ENCODE peak calls at places on chromosome 10, in nine cellular contexts. L is neural progenitor cell, U is hepatocyte, G is PC-3, R is OCI-LY7, M is GM23338, Q is SK-N-SH, H is HCT116, Z is MM.1S. Y is an unnamed sample.

GRCh38 chr10:112959207-112959838 is 9.3 kb downstream of the TCF7L2 start:
- DNase-seq in L (peak; percentile 25), U (peak; percentile 28), G (peak; percentile 90), R (no peak), M (no peak), Q (no peak), H (peak; percentile 82), Z (no peak), Y (peak; percentile 61)

GRCh38 chr10:29007748-29008610 is 280.9 kb upstream of the LYZL1 start:
- DNase-seq in L (no peak), U (peak; percentile 58), G (no peak), R (no peak), M (no peak), Q (no peak), H (no peak), Z (no peak), Y (no peak)

GRCh38 chr10:49539320-49539885 is 482 bp upstream of the ERCC6 start:
- DNase-seq in L (peak; percentile 34), U (peak; percentile 67), G (peak; percentile 86), R (peak; percentile 21), M (peak; percentile 41), Q (peak; percentile 50), H (peak; percentile 18), Z (peak; percentile 37), Y (peak; percentile 69)

GRCh38 chr10:484441-484924 is 205.0 kb downstream of the DIP2C start:
- DNase-seq in L (peak; percentile 57), U (no peak), G (peak; percentile 36), R (peak; percentile 19), M (no peak), Q (no peak), H (no peak), Z (peak; percentile 82), Y (peak; percentile 71)

GRCh38 chr10:4181690-4182089 is 396.7 kb upstream of the KLF6 start:
- DNase-seq in L (no peak), U (no peak), G (no peak), R (no peak), M (no peak), Q (no peak), H (no peak), Z (no peak), Y (peak; percentile 15)

GRCh38 chr10:114471906-114472873 is 67.9 kb upstream of the AFAP1L2 start:
- DNase-seq in L (no peak), U (peak; percentile 25), G (peak; percentile 59), R (no peak), M (peak; percentile 56), Q (no peak), H (no peak), Z (no peak), Y (no peak)

GRCh38 chr10:86711957-86712708 is 43.8 kb downstream of the LDB3 start:
- DNase-seq in L (peak; percentile 67), U (no peak), G (no peak), R (peak; percentile 41), M (peak; percentile 61), Q (peak; percentile 88), H (no peak), Z (peak; percentile 24), Y (no peak)

GRCh38 chr10:101894742-101895141 is 51.1 kb upstream of the KCNIP2 start:
- DNase-seq in L (no peak), U (peak; percentile 23), G (no peak), R (no peak), M (no peak), Q (no peak), H (no peak), Z (no peak), Y (no peak)

GRCh38 chr10:78338717-78339116 is 305.1 kb downstream of the RPS24 start:
- DNase-seq in L (no peak), U (no peak), G (no peak), R (no peak), M (no peak), Q (no peak), H (no peak), Z (no peak), Y (no peak)

GRCh38 chr10:130109796-130110235 is 814 bp downstream of the C10orf143 start:
- DNase-seq in L (peak; percentile 85), U (peak; percentile 89), G (peak; percentile 80), R (peak; percentile 82), M (peak; percentile 88), Q (peak; percentile 75), H (peak; percentile 49), Z (peak; percentile 76), Y (peak; percentile 83)

GRCh38 chr10:5629789-5630436 is 36.5 kb downstream of the ASB13 start:
- DNase-seq in L (peak; percentile 79), U (peak; percentile 82), G (peak; percentile 73), R (peak; percentile 89), M (peak; percentile 81), Q (peak; percentile 84), H (peak; percentile 61), Z (peak; percentile 83), Y (peak; percentile 81)

GRCh38 chr10:73169320-73169719 is 1.4 kb downstream of the FAM149B1 start:
- DNase-seq in L (no peak), U (no peak), G (no peak), R (no peak), M (no peak), Q (no peak), H (no peak), Z (no peak), Y (no peak)

GRCh38 chr10:52965489-52965888 is 192.9 kb upstream of the MBL2 start:
- DNase-seq in L (no peak), U (no peak), G (no peak), R (no peak), M (no peak), Q (no peak), H (no peak), Z (no peak), Y (no peak)

GRCh38 chr10:98074315-98074911 is 44.0 kb upstream of the CRTAC1 start:
- DNase-seq in L (peak; percentile 56), U (peak; percentile 32), G (peak; percentile 24), R (peak; percentile 15), M (peak; percentile 42), Q (no peak), H (no peak), Z (peak; percentile 38), Y (peak; percentile 31)

GRCh38 chr10:71079761-71080380 is 132.5 kb upstream of the UNC5B start:
- DNase-seq in L (peak; percentile 1), U (no peak), G (no peak), R (no peak), M (no peak), Q (no peak), H (no peak), Z (no peak), Y (no peak)

GRCh38 chr10:102394079-102394800 is 1.3 kb upstream of the NFKB2 start:
- DNase-seq in L (peak; percentile 95), U (peak; percentile 97), G (peak; percentile 87), R (peak; percentile 96), M (peak; percentile 96), Q (peak; percentile 92), H (peak; percentile 95), Z (peak; percentile 98), Y (peak; percentile 96)

GRCh38 chr10:88392222-88392621 is 190.9 kb downstream of the RNLS start:
- DNase-seq in L (no peak), U (no peak), G (no peak), R (peak; percentile 80), M (no peak), Q (no peak), H (no peak), Z (peak; percentile 91), Y (no peak)

GRCh38 chr10:123560301-123561144 is 105.6 kb upstream of the GPR26 start:
- DNase-seq in L (no peak), U (no peak), G (no peak), R (no peak), M (no peak), Q (no peak), H (no peak), Z (no peak), Y (no peak)

GRCh38 chr10:19119191-19119590 is 70.6 kb downstream of the MALRD1 start:
- DNase-seq in L (peak; percentile 59), U (no peak), G (no peak), R (no peak), M (peak; percentile 75), Q (no peak), H (no peak), Z (no peak), Y (no peak)

GRCh38 chr10:1762066-1762465 is 24.7 kb upstream of the ADARB2 start:
- DNase-seq in L (peak; percentile 82), U (no peak), G (no peak), R (no peak), M (no peak), Q (no peak), H (no peak), Z (no peak), Y (no peak)
- TF ChIP-seq EZH2phosphoT487 in L (no peak), U (no peak), G (no peak), R (no peak), M (no peak), Q (no peak), H (no peak), Z (no peak), Y (no peak)

GRCh38 chr10:24703700-24704099 is 20.0 kb downstream of the ARHGAP21 start:
- DNase-seq in L (no peak), U (no peak), G (no peak), R (no peak), M (no peak), Q (no peak), H (no peak), Z (no peak), Y (peak; percentile 86)
- TF ChIP-seq EZH2phosphoT487 in L (no peak), U (no peak), G (no peak), R (no peak), M (no peak), Q (no peak), H (no peak), Z (no peak), Y (no peak)

GRCh38 chr10:20494474-20494873 is 402.6 kb downstream of the NEBL start:
- DNase-seq in L (no peak), U (no peak), G (peak; percentile 25), R (no peak), M (no peak), Q (no peak), H (no peak), Z (no peak), Y (peak; percentile 0)
- TF ChIP-seq EZH2phosphoT487 in L (no peak), U (no peak), G (no peak), R (no peak), M (no peak), Q (no peak), H (no peak), Z (no peak), Y (no peak)

GRCh38 chr10:77269163-77269562 is 368.4 kb downstream of the KCNMA1 start:
- DNase-seq in L (no peak), U (no peak), G (no peak), R (no peak), M (no peak), Q (no peak), H (no peak), Z (no peak), Y (no peak)

GRCh38 chr10:77266242-77266641 is 371.4 kb downstream of the KCNMA1 start:
- DNase-seq in L (no peak), U (no peak), G (no peak), R (no peak), M (no peak), Q (no peak), H (no peak), Z (no peak), Y (no peak)

GRCh38 chr10:77267703-77268630 is 369.6 kb downstream of the KCNMA1 start:
- DNase-seq in L (no peak), U (no peak), G (no peak), R (no peak), M (no peak), Q (no peak), H (no peak), Z (no peak), Y (no peak)

GRCh38 chr10:77264527-77264926 is 373.1 kb downstream of the KCNMA1 start:
- DNase-seq in L (no peak), U (no peak), G (no peak), R (no peak), M (no peak), Q (no peak), H (no peak), Z (no peak), Y (no peak)

GRCh38 chr10:77268721-77269120 is 368.9 kb downstream of the KCNMA1 start:
- DNase-seq in L (peak; percentile 51), U (no peak), G (no peak), R (no peak), M (no peak), Q (no peak), H (no peak), Z (no peak), Y (no peak)
- TF ChIP-seq EZH2phosphoT487 in L (no peak), U (no peak), G (no peak), R (no peak), M (no peak), Q (no peak), H (no peak), Z (no peak), Y (no peak)